ENCODE peak calls at places on chromosomes 1 and 21, in nine cellular contexts. T is stomach, M is MM.1S, Q is HAP-1, Y is tibial nerve, F is prostate gland, N is fibroblast of lung, L is thoracic aorta, X is PC-3. E is an unnamed sample.

GRCh38 chr1:238606896-238607295 is 716.2 kb upstream of the ZP4 start:
- DNase-seq in X (peak; percentile 72), M (no peak), L (no peak), F (no peak), Y (no peak), N (no peak), T (no peak), Q (no peak), E (no peak)

GRCh38 chr1:204319462-204319861 is 40.3 kb downstream of the PLEKHA6 start:
- DNase-seq in Y (no peak), F (no peak), X (peak; percentile 99), Q (no peak), M (no peak), T (peak; percentile 39), N (peak; percentile 75), L (no peak), E (no peak)

GRCh38 chr1:76759950-76760349 is 107.3 kb upstream of the ST6GALNAC5 start:
- DNase-seq in L (no peak), T (no peak), Y (no peak), M (no peak), N (peak; percentile 61), Q (no peak), F (no peak), X (no peak), E (no peak)

GRCh38 chr1:150150511-150151021 is 850 bp downstream of the PLEKHO1 start:
- DNase-seq in F (no peak), L (no peak), Y (no peak), N (no peak), T (no peak), X (no peak), M (no peak), Q (peak; percentile 37), E (no peak)

GRCh38 chr1:37720231-37721130 is 28.2 kb downstream of the CDCA8 start:
- DNase-seq in Q (no peak), T (no peak), F (no peak), L (no peak), M (no peak), X (no peak), N (no peak), Y (no peak), E (no peak)

GRCh38 chr1:153794671-153795324 is 19.6 kb downstream of the SLC27A3 start:
- DNase-seq in T (no peak), N (no peak), M (no peak), X (no peak), Q (no peak), L (no peak), F (no peak), Y (no peak), E (no peak)

GRCh38 chr1:17189632-17190525 is 15.0 kb upstream of the PADI1 start:
- DNase-seq in X (peak; percentile 94), N (peak; percentile 91), Q (no peak), M (no peak), L (no peak), F (no peak), Y (no peak), T (peak; percentile 19), E (peak; percentile 72)

GRCh38 chr1:20124451-20125057 is 5.2 kb upstream of the PLA2G2D start:
- DNase-seq in M (no peak), T (no peak), F (peak; percentile 37), L (no peak), X (peak; percentile 95), Y (no peak), N (peak; percentile 69), Q (no peak), E (peak; percentile 50)

GRCh38 chr21:45568383-45568782 is 26.1 kb upstream of the SLC19A1 start:
- DNase-seq in N (no peak), L (no peak), X (no peak), F (no peak), M (no peak), T (no peak), Y (no peak), Q (no peak), E (no peak)

DNA sequence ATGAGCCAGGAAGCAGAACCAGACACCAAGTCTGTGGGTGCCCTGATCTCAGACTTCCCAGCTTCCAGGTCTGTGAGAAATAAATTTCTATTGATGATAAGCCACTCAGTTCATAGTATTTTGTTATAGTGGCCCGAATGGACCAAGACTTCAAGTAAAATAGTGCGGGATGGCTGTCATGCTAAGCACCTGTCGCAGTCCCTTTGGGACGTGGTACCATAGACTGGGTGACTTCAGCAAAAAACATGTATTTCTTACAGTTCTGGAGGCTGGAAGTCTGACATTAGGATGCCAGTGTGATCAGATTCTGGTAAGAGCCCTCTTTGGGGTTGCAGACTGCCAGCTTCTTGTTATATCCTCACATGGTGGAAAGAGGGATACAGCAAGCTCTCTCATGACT is 2.6 kb upstream of the C1orf198 start:
- DNase-seq in X (no peak), Y (no peak), M (no peak), T (no peak), F (no peak), N (no peak), Q (no peak), L (no peak), E (no peak)
- H3K27me3 ChIP-seq in X (no peaks in the 10 kb centered on the region), Y (no peaks in the 10 kb centered on the region), M (peaks cover 8% of the 10 kb centered on the region), T (peaks cover 9% of the 10 kb centered on the region), F (no peaks in the 10 kb centered on the region), N (no peaks in the 10 kb centered on the region), Q (no peaks in the 10 kb centered on the region), L (no peaks in the 10 kb centered on the region), E (no peaks in the 10 kb centered on the region)

GRCh38 chr1:22236900-22237299 is 94.0 kb upstream of the WNT4 start:
- DNase-seq in Q (no peak), M (no peak), L (no peak), T (no peak), N (no peak), Y (no peak), F (no peak), X (no peak), E (no peak)
- H3K4me1 ChIP-seq in Q (no peaks in the 10 kb centered on the region), M (no peaks in the 10 kb centered on the region), L (no peaks in the 10 kb centered on the region), T (peaks cover 9% of the 10 kb centered on the region), N (no peaks in the 10 kb centered on the region), Y (no peaks in the 10 kb centered on the region), F (no peaks in the 10 kb centered on the region), X (no peaks in the 10 kb centered on the region), E (no peaks in the 10 kb centered on the region)

DNA sequence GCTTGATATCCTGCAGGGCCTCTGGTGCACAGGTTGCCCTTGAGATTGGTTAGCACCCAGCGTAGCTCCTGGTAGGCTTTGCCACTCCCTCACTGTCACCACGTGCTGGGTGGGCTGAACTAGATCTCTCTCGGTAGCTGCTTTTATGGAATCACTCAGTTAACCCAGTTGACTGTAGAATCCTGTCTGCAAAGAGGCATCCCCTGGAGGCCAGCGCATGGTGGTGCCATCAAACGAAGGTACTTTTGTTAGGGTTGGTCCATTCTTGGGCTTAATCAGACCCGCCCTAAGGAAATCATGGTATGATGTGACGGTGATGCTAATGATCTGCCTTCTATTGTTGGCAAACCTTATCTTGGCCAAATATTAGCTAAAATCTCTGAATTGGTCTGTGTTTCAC is 153.4 kb downstream of the GALNT2 start:
- DNase-seq in Q (no peak), T (no peak), F (no peak), N (no peak), M (no peak), L (no peak), Y (no peak), X (no peak), E (no peak)
- H3K27me3 ChIP-seq in Q (no peaks in the 10 kb centered on the region), T (no peaks in the 10 kb centered on the region), F (no peaks in the 10 kb centered on the region), N (no peaks in the 10 kb centered on the region), M (no peaks in the 10 kb centered on the region), L (no peaks in the 10 kb centered on the region), Y (no peaks in the 10 kb centered on the region), X (no peaks in the 10 kb centered on the region), E (no peaks in the 10 kb centered on the region)

DNA sequence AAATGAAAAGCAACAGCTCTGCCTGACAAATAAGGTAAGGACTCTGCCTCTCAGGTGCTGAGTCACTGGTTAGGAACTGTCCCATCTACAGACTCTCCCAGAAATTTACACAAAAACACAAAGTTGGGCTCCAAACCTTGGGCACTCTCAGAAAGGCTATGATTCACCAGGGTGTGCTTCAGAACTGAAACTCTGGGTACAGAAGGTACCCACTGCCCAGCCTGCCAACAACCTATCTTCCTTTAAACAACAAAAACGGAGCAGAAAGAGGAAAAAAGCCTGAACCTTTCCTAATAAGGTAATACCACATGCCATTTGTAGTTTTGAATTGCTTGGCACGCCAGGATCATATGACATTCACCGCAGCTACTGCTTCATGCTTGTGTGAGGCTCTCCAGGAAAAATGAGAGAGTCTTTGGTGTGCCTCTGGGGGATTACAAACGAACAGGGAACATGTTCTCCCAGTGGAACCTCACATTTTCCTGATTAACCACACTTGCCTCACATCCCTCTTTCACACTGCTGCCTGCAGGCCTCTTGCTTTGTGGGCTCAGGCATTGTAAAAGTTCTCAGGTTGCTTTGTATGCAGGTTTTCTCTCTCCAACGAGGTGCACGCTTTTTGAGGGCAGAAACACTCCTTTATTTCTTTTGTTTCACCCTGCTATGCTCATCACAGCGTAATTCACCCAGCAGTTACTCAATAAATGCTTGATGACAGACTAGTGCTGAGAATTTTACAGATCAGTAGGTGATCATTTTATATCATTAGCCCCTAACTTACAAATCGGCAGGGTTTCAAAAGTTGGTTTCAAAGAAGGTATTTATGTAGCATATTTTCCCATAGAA is 65.1 kb downstream of the GADD45A start:
- DNase-seq in T (no peak), L (peak; percentile 62), F (peak; percentile 58), Y (no peak), N (peak; percentile 89), Q (no peak), M (peak; percentile 61), X (peak; percentile 91), E (no peak)
- H3K4me1 ChIP-seq in T (peaks cover 59% of the 10 kb centered on the region), L (peaks cover 97% of the 10 kb centered on the region), F (no peaks in the 10 kb centered on the region), Y (peaks cover 30% of the 10 kb centered on the region), N (peaks cover 31% of the 10 kb centered on the region), Q (peaks cover 18% of the 10 kb centered on the region), M (peaks cover 42% of the 10 kb centered on the region), X (peaks cover 72% of the 10 kb centered on the region), E (peaks cover 15% of the 10 kb centered on the region)

GRCh38 chr1:175198332-175198731 is 5.8 kb upstream of the KIAA0040 start:
- DNase-seq in F (no peak), M (no peak), Q (no peak), X (peak; percentile 18), N (no peak), L (no peak), Y (no peak), T (no peak), E (no peak)

GRCh38 chr1:175197536-175197935 is 5.0 kb upstream of the KIAA0040 start:
- DNase-seq in L (no peak), T (no peak), Q (no peak), N (no peak), M (no peak), Y (no peak), X (peak; percentile 93), F (peak; percentile 59), E (no peak)

GRCh38 chr1:175193339-175193950 is 869 bp upstream of the KIAA0040 start:
- DNase-seq in Q (no peak), T (no peak), Y (no peak), M (peak; percentile 43), L (no peak), X (peak; percentile 59), N (no peak), F (no peak), E (no peak)

GRCh38 chr1:175195281-175195680 is 2.7 kb upstream of the KIAA0040 start:
- DNase-seq in M (no peak), T (no peak), Q (no peak), Y (no peak), X (no peak), F (no peak), N (no peak), L (no peak), E (no peak)

GRCh38 chr1:175195798-175196197 is 3.2 kb upstream of the KIAA0040 start:
- DNase-seq in Q (no peak), M (no peak), T (no peak), N (no peak), Y (no peak), X (peak; percentile 59), F (peak; percentile 53), L (no peak), E (no peak)
- H3K27me3 ChIP-seq in Q (no peaks in the 10 kb centered on the region), M (no peaks in the 10 kb centered on the region), T (no peaks in the 10 kb centered on the region), N (peaks cover 3% of the 10 kb centered on the region), Y (no peaks in the 10 kb centered on the region), X (no peaks in the 10 kb centered on the region), F (no peaks in the 10 kb centered on the region), L (no peaks in the 10 kb centered on the region), E (no peaks in the 10 kb centered on the region)

E was measured in breast epithelium.